ENCODE peak calls at places on chromosomes 4 and X, in seven cellular contexts. One of them, this sample, is unnamed.

GRCh38 chr4:128528793-128529553 is 241.4 kb upstream of the PGRMC2 start:
- DNase-seq in kidney tubule cell: peak
- DNase-seq in stimulated activated CD4-positive, alpha-beta T cell treated with anti-CD3 and anti-CD28 coated beads, Interleukin-2, amount 100 ng/mL, for 24 hours: no peak
- DNase-seq in hypothalamus: no peak
- DNase-seq in islet precursor cell: peak
- DNase-seq in germinal center: no peak
- DNase-seq in T-cell: no peak
- DNase-seq in this sample: no peak

GRCh38 chr4:85402371-85402770 is 72.6 kb upstream of the ARHGAP24 start:
- DNase-seq in T-cell: no peak
- DNase-seq in islet precursor cell: no peak
- DNase-seq in stimulated activated CD4-positive, alpha-beta T cell treated with anti-CD3 and anti-CD28 coated beads, Interleukin-2, amount 100 ng/mL, for 24 hours: no peak
- DNase-seq in kidney tubule cell: peak
- DNase-seq in germinal center: no peak
- DNase-seq in hypothalamus: no peak
- DNase-seq in this sample: no peak

GRCh38 chr4:122617597-122618593 is 3.0 kb downstream of the IL21 start:
- DNase-seq in hypothalamus: no peak
- DNase-seq in germinal center: no peak
- DNase-seq in kidney tubule cell: no peak
- DNase-seq in T-cell: no peak
- DNase-seq in stimulated activated CD4-positive, alpha-beta T cell treated with anti-CD3 and anti-CD28 coated beads, Interleukin-2, amount 100 ng/mL, for 24 hours: no peak
- DNase-seq in islet precursor cell: peak
- DNase-seq in this sample: no peak

GRCh38 chr4:185859106-185859505 is 47.1 kb upstream of the SORBS2 start:
- DNase-seq in germinal center: no peak
- DNase-seq in hypothalamus: no peak
- DNase-seq in islet precursor cell: no peak
- DNase-seq in kidney tubule cell: no peak
- DNase-seq in stimulated activated CD4-positive, alpha-beta T cell treated with anti-CD3 and anti-CD28 coated beads, Interleukin-2, amount 100 ng/mL, for 24 hours: no peak
- DNase-seq in T-cell: no peak
- DNase-seq in this sample: no peak

GRCh38 chr4:40524642-40525041 is 105.0 kb downstream of the RBM47 start:
- DNase-seq in T-cell: no peak
- DNase-seq in germinal center: no peak
- DNase-seq in islet precursor cell: no peak
- DNase-seq in stimulated activated CD4-positive, alpha-beta T cell treated with anti-CD3 and anti-CD28 coated beads, Interleukin-2, amount 100 ng/mL, for 24 hours: no peak
- DNase-seq in kidney tubule cell: no peak
- DNase-seq in hypothalamus: no peak
- DNase-seq in this sample: no peak

GRCh38 chr4:83074086-83074704 is 39.2 kb downstream of the COPS4 start:
- DNase-seq in islet precursor cell: peak
- DNase-seq in kidney tubule cell: peak
- DNase-seq in T-cell: peak
- DNase-seq in hypothalamus: no peak
- DNase-seq in stimulated activated CD4-positive, alpha-beta T cell treated with anti-CD3 and anti-CD28 coated beads, Interleukin-2, amount 100 ng/mL, for 24 hours: peak
- DNase-seq in germinal center: peak
- DNase-seq in this sample: peak

GRCh38 chrX:26915064-26915463 is 548.1 kb downstream of the PPP4R3C start:
- DNase-seq in stimulated activated CD4-positive, alpha-beta T cell treated with anti-CD3 and anti-CD28 coated beads, Interleukin-2, amount 100 ng/mL, for 24 hours: no peak
- DNase-seq in islet precursor cell: no peak
- DNase-seq in T-cell: no peak
- DNase-seq in hypothalamus: no peak
- DNase-seq in kidney tubule cell: peak
- DNase-seq in germinal center: no peak
- DNase-seq in this sample: no peak

GRCh38 chrX:117969337-117969736 is 147.3 kb downstream of the KLHL13 start:
- DNase-seq in kidney tubule cell: no peak
- DNase-seq in stimulated activated CD4-positive, alpha-beta T cell treated with anti-CD3 and anti-CD28 coated beads, Interleukin-2, amount 100 ng/mL, for 24 hours: no peak
- DNase-seq in germinal center: no peak
- DNase-seq in T-cell: no peak
- DNase-seq in hypothalamus: no peak
- DNase-seq in islet precursor cell: no peak
- DNase-seq in this sample: no peak

GRCh38 chrX:123036401-123036800 is 147.7 kb upstream of the GRIA3 start:
- DNase-seq in kidney tubule cell: no peak
- DNase-seq in stimulated activated CD4-positive, alpha-beta T cell treated with anti-CD3 and anti-CD28 coated beads, Interleukin-2, amount 100 ng/mL, for 24 hours: no peak
- DNase-seq in T-cell: no peak
- DNase-seq in germinal center: no peak
- DNase-seq in islet precursor cell: no peak
- DNase-seq in hypothalamus: no peak
- DNase-seq in this sample: no peak

GRCh38 chrX:106716463-106716862 is 10.0 kb upstream of the RNF128 start:
- DNase-seq in germinal center: no peak
- DNase-seq in stimulated activated CD4-positive, alpha-beta T cell treated with anti-CD3 and anti-CD28 coated beads, Interleukin-2, amount 100 ng/mL, for 24 hours: no peak
- DNase-seq in kidney tubule cell: no peak
- DNase-seq in T-cell: no peak
- DNase-seq in islet precursor cell: no peak
- DNase-seq in hypothalamus: no peak
- DNase-seq in this sample: no peak

GRCh38 chr4:153159728-153160221 is 44.5 kb upstream of the TRIM2 start:
- DNase-seq in stimulated activated CD4-positive, alpha-beta T cell treated with anti-CD3 and anti-CD28 coated beads, Interleukin-2, amount 100 ng/mL, for 24 hours: no peak
- DNase-seq in hypothalamus: no peak
- DNase-seq in T-cell: no peak
- DNase-seq in islet precursor cell: no peak
- DNase-seq in germinal center: no peak
- DNase-seq in kidney tubule cell: peak
- DNase-seq in this sample: no peak

GRCh38 chr4:125316391-125316780 is 1.6 kb downstream of the FAT4 start:
- DNase-seq in stimulated activated CD4-positive, alpha-beta T cell treated with anti-CD3 and anti-CD28 coated beads, Interleukin-2, amount 100 ng/mL, for 24 hours: peak
- DNase-seq in germinal center: no peak
- DNase-seq in hypothalamus: no peak
- DNase-seq in T-cell: no peak
- DNase-seq in kidney tubule cell: peak
- DNase-seq in islet precursor cell: peak
- DNase-seq in this sample: no peak

GRCh38 chrX:24879679-24880078 is 136.1 kb downstream of the ARX start:
- DNase-seq in stimulated activated CD4-positive, alpha-beta T cell treated with anti-CD3 and anti-CD28 coated beads, Interleukin-2, amount 100 ng/mL, for 24 hours: no peak
- DNase-seq in islet precursor cell: no peak
- DNase-seq in T-cell: no peak
- DNase-seq in germinal center: no peak
- DNase-seq in kidney tubule cell: no peak
- DNase-seq in hypothalamus: no peak
- DNase-seq in this sample: no peak

GRCh38 chr4:183242291-183242690 is 77.8 kb downstream of the CLDN22 start:
- DNase-seq in hypothalamus: no peak
- DNase-seq in germinal center: no peak
- DNase-seq in T-cell: no peak
- DNase-seq in stimulated activated CD4-positive, alpha-beta T cell treated with anti-CD3 and anti-CD28 coated beads, Interleukin-2, amount 100 ng/mL, for 24 hours: no peak
- DNase-seq in islet precursor cell: no peak
- DNase-seq in kidney tubule cell: no peak
- DNase-seq in this sample: no peak

GRCh38 chr4:85777908-85778808 is 303.2 kb downstream of the ARHGAP24 start:
- DNase-seq in kidney tubule cell: peak
- DNase-seq in hypothalamus: no peak
- DNase-seq in islet precursor cell: no peak
- DNase-seq in germinal center: peak
- DNase-seq in T-cell: no peak
- DNase-seq in stimulated activated CD4-positive, alpha-beta T cell treated with anti-CD3 and anti-CD28 coated beads, Interleukin-2, amount 100 ng/mL, for 24 hours: no peak
- DNase-seq in this sample: no peak

GRCh38 chr4:2968381-2968780 is 5.0 kb downstream of the GRK4 start:
- DNase-seq in stimulated activated CD4-positive, alpha-beta T cell treated with anti-CD3 and anti-CD28 coated beads, Interleukin-2, amount 100 ng/mL, for 24 hours: no peak
- DNase-seq in hypothalamus: no peak
- DNase-seq in kidney tubule cell: peak
- DNase-seq in islet precursor cell: no peak
- DNase-seq in T-cell: no peak
- DNase-seq in germinal center: no peak
- DNase-seq in this sample: no peak

GRCh38 chr4:147782087-147782781 is 50.3 kb downstream of the ARHGAP10 start:
- DNase-seq in islet precursor cell: peak
- DNase-seq in hypothalamus: no peak
- DNase-seq in T-cell: no peak
- DNase-seq in kidney tubule cell: peak
- DNase-seq in stimulated activated CD4-positive, alpha-beta T cell treated with anti-CD3 and anti-CD28 coated beads, Interleukin-2, amount 100 ng/mL, for 24 hours: no peak
- DNase-seq in germinal center: no peak
- DNase-seq in this sample: no peak

GRCh38 chrX:104137496-104137895 is 19.3 kb downstream of the SLC25A53 start:
- DNase-seq in kidney tubule cell: no peak
- DNase-seq in hypothalamus: no peak
- DNase-seq in T-cell: no peak
- DNase-seq in islet precursor cell: no peak
- DNase-seq in stimulated activated CD4-positive, alpha-beta T cell treated with anti-CD3 and anti-CD28 coated beads, Interleukin-2, amount 100 ng/mL, for 24 hours: no peak
- DNase-seq in germinal center: no peak
- DNase-seq in this sample: no peak

GRCh38 chr4:124631760-124632159 is 80.8 kb downstream of the ANKRD50 start:
- DNase-seq in stimulated activated CD4-positive, alpha-beta T cell treated with anti-CD3 and anti-CD28 coated beads, Interleukin-2, amount 100 ng/mL, for 24 hours: no peak
- DNase-seq in hypothalamus: no peak
- DNase-seq in T-cell: no peak
- DNase-seq in islet precursor cell: peak
- DNase-seq in kidney tubule cell: peak
- DNase-seq in germinal center: no peak
- DNase-seq in this sample: no peak

GRCh38 chr4:47654972-47655693 is 170.1 kb downstream of the ATP10D start:
- DNase-seq in hypothalamus: no peak
- DNase-seq in germinal center: no peak
- DNase-seq in islet precursor cell: no peak
- DNase-seq in T-cell: no peak
- DNase-seq in stimulated activated CD4-positive, alpha-beta T cell treated with anti-CD3 and anti-CD28 coated beads, Interleukin-2, amount 100 ng/mL, for 24 hours: no peak
- DNase-seq in kidney tubule cell: no peak
- DNase-seq in this sample: no peak

GRCh38 chrX:154098551-154098950 is 1.0 kb upstream of the MECP2 start:
- DNase-seq in germinal center: no peak
- DNase-seq in stimulated activated CD4-positive, alpha-beta T cell treated with anti-CD3 and anti-CD28 coated beads, Interleukin-2, amount 100 ng/mL, for 24 hours: no peak
- DNase-seq in kidney tubule cell: no peak
- DNase-seq in hypothalamus: no peak
- DNase-seq in T-cell: no peak
- DNase-seq in islet precursor cell: no peak
- DNase-seq in this sample: no peak

GRCh38 chr4:76879731-76880364 is 18.1 kb downstream of the SOWAHB start:
- DNase-seq in stimulated activated CD4-positive, alpha-beta T cell treated with anti-CD3 and anti-CD28 coated beads, Interleukin-2, amount 100 ng/mL, for 24 hours: no peak
- DNase-seq in germinal center: no peak
- DNase-seq in islet precursor cell: no peak
- DNase-seq in hypothalamus: no peak
- DNase-seq in T-cell: no peak
- DNase-seq in kidney tubule cell: no peak
- DNase-seq in this sample: no peak

GRCh38 chr4:39469429-39470077 is 10.7 kb downstream of the LIAS start:
- DNase-seq in germinal center: peak
- DNase-seq in islet precursor cell: peak
- DNase-seq in kidney tubule cell: peak
- DNase-seq in hypothalamus: no peak
- DNase-seq in stimulated activated CD4-positive, alpha-beta T cell treated with anti-CD3 and anti-CD28 coated beads, Interleukin-2, amount 100 ng/mL, for 24 hours: no peak
- DNase-seq in T-cell: no peak
- DNase-seq in this sample: no peak

GRCh38 chrX:625137-625691 is 5.4 kb upstream of the SHOX start:
- DNase-seq in kidney tubule cell: no peak
- DNase-seq in stimulated activated CD4-positive, alpha-beta T cell treated with anti-CD3 and anti-CD28 coated beads, Interleukin-2, amount 100 ng/mL, for 24 hours: no peak
- DNase-seq in hypothalamus: no peak
- DNase-seq in T-cell: no peak
- DNase-seq in islet precursor cell: no peak
- DNase-seq in germinal center: no peak
- DNase-seq in this sample: no peak

GRCh38 chr4:118772149-118773081 is 63.5 kb downstream of the SEC24D start:
- DNase-seq in T-cell: no peak
- DNase-seq in germinal center: peak
- DNase-seq in kidney tubule cell: peak
- DNase-seq in hypothalamus: no peak
- DNase-seq in islet precursor cell: no peak
- DNase-seq in stimulated activated CD4-positive, alpha-beta T cell treated with anti-CD3 and anti-CD28 coated beads, Interleukin-2, amount 100 ng/mL, for 24 hours: no peak
- DNase-seq in this sample: no peak

GRCh38 chr4:82718067-82718935 is 80.3 kb downstream of the SCD5 start:
- DNase-seq in kidney tubule cell: no peak
- DNase-seq in germinal center: no peak
- DNase-seq in stimulated activated CD4-positive, alpha-beta T cell treated with anti-CD3 and anti-CD28 coated beads, Interleukin-2, amount 100 ng/mL, for 24 hours: no peak
- DNase-seq in islet precursor cell: no peak
- DNase-seq in T-cell: no peak
- DNase-seq in hypothalamus: peak
- DNase-seq in this sample: no peak

GRCh38 chr4:93396274-93396673 is 432.3 kb upstream of the ATOH1 start:
- DNase-seq in islet precursor cell: peak
- DNase-seq in kidney tubule cell: peak
- DNase-seq in stimulated activated CD4-positive, alpha-beta T cell treated with anti-CD3 and anti-CD28 coated beads, Interleukin-2, amount 100 ng/mL, for 24 hours: no peak
- DNase-seq in hypothalamus: no peak
- DNase-seq in T-cell: no peak
- DNase-seq in germinal center: no peak
- DNase-seq in this sample: no peak

GRCh38 chr4:95161781-95162469 is 386.8 kb downstream of the UNC5C start:
- DNase-seq in islet precursor cell: no peak
- DNase-seq in germinal center: no peak
- DNase-seq in kidney tubule cell: no peak
- DNase-seq in stimulated activated CD4-positive, alpha-beta T cell treated with anti-CD3 and anti-CD28 coated beads, Interleukin-2, amount 100 ng/mL, for 24 hours: no peak
- DNase-seq in hypothalamus: no peak
- DNase-seq in T-cell: no peak
- DNase-seq in this sample: no peak

GRCh38 chrX:133966199-133966598 is 19.2 kb downstream of the GPC3 start:
- DNase-seq in islet precursor cell: no peak
- DNase-seq in germinal center: no peak
- DNase-seq in T-cell: no peak
- DNase-seq in kidney tubule cell: no peak
- DNase-seq in hypothalamus: no peak
- DNase-seq in stimulated activated CD4-positive, alpha-beta T cell treated with anti-CD3 and anti-CD28 coated beads, Interleukin-2, amount 100 ng/mL, for 24 hours: no peak
- DNase-seq in this sample: no peak

GRCh38 chr4:36854554-36854953 is 390.0 kb upstream of the NWD2 start:
- DNase-seq in germinal center: no peak
- DNase-seq in islet precursor cell: no peak
- DNase-seq in kidney tubule cell: no peak
- DNase-seq in T-cell: no peak
- DNase-seq in hypothalamus: no peak
- DNase-seq in stimulated activated CD4-positive, alpha-beta T cell treated with anti-CD3 and anti-CD28 coated beads, Interleukin-2, amount 100 ng/mL, for 24 hours: no peak
- DNase-seq in this sample: no peak

GRCh38 chrX:101164766-101165590 is 54.6 kb upstream of the DRP2 start:
- DNase-seq in hypothalamus: no peak
- DNase-seq in germinal center: no peak
- DNase-seq in kidney tubule cell: no peak
- DNase-seq in islet precursor cell: no peak
- DNase-seq in T-cell: no peak
- DNase-seq in stimulated activated CD4-positive, alpha-beta T cell treated with anti-CD3 and anti-CD28 coated beads, Interleukin-2, amount 100 ng/mL, for 24 hours: no peak
- DNase-seq in this sample: no peak

GRCh38 chr4:13705521-13706035 is 78.1 kb upstream of the BOD1L1 start:
- DNase-seq in stimulated activated CD4-positive, alpha-beta T cell treated with anti-CD3 and anti-CD28 coated beads, Interleukin-2, amount 100 ng/mL, for 24 hours: no peak
- DNase-seq in T-cell: no peak
- DNase-seq in germinal center: no peak
- DNase-seq in kidney tubule cell: peak
- DNase-seq in hypothalamus: no peak
- DNase-seq in islet precursor cell: peak
- DNase-seq in this sample: no peak

GRCh38 chr4:94653984-94654609 is 103.7 kb upstream of the BMPR1B start:
- DNase-seq in germinal center: no peak
- DNase-seq in kidney tubule cell: no peak
- DNase-seq in islet precursor cell: no peak
- DNase-seq in stimulated activated CD4-positive, alpha-beta T cell treated with anti-CD3 and anti-CD28 coated beads, Interleukin-2, amount 100 ng/mL, for 24 hours: no peak
- DNase-seq in hypothalamus: no peak
- DNase-seq in T-cell: no peak
- DNase-seq in this sample: no peak

GRCh38 chr4:109027016-109027500 is 264.2 kb upstream of the ETNPPL start:
- DNase-seq in kidney tubule cell: no peak
- DNase-seq in T-cell: no peak
- DNase-seq in stimulated activated CD4-positive, alpha-beta T cell treated with anti-CD3 and anti-CD28 coated beads, Interleukin-2, amount 100 ng/mL, for 24 hours: no peak
- DNase-seq in islet precursor cell: no peak
- DNase-seq in hypothalamus: no peak
- DNase-seq in germinal center: no peak
- DNase-seq in this sample: no peak

GRCh38 chr4:6561706-6562371 is 13.2 kb upstream of the MAN2B2 start:
- DNase-seq in germinal center: no peak
- DNase-seq in islet precursor cell: no peak
- DNase-seq in hypothalamus: no peak
- DNase-seq in T-cell: no peak
- DNase-seq in stimulated activated CD4-positive, alpha-beta T cell treated with anti-CD3 and anti-CD28 coated beads, Interleukin-2, amount 100 ng/mL, for 24 hours: no peak
- DNase-seq in kidney tubule cell: no peak
- DNase-seq in this sample: no peak

This sample was measured in stimulated activated naive CD8-positive, alpha-beta T cell treated with anti-CD3 and anti-CD28 coated beads, Interleukin-15, amount 100 ng/mL, for 72 hours.